ENCODE peak calls at places on chromosome 6, in seven cellular contexts. One of them, this sample, is unnamed.

GRCh38 chr6:100230976-100231316 is 233.8 kb downstream of the SIM1 start:
- DNase-seq in prostate gland: no peak
- DNase-seq in A549: no peak
- DNase-seq in heart right ventricle: no peak
- DNase-seq in WERI-Rb-1: no peak
- DNase-seq in effector memory CD4-positive, alpha-beta T cell: no peak
- DNase-seq in stomach: no peak
- DNase-seq in this sample: no peak

GRCh38 chr6:219641-220198 is 72.6 kb upstream of the DUSP22 start:
- DNase-seq in WERI-Rb-1: no peak
- DNase-seq in heart right ventricle: peak
- DNase-seq in A549: peak
- DNase-seq in stomach: peak
- DNase-seq in prostate gland: no peak
- DNase-seq in effector memory CD4-positive, alpha-beta T cell: no peak
- DNase-seq in this sample: no peak

GRCh38 chr6:11217360-11218076 is 14.9 kb downstream of the NEDD9 start:
- DNase-seq in prostate gland: peak
- DNase-seq in heart right ventricle: no peak
- DNase-seq in stomach: peak
- DNase-seq in A549: no peak
- DNase-seq in effector memory CD4-positive, alpha-beta T cell: no peak
- DNase-seq in WERI-Rb-1: no peak
- DNase-seq in this sample: no peak

GRCh38 chr6:35602133-35602946 is 86.4 kb downstream of the FKBP5 start:
- DNase-seq in A549: no peak
- DNase-seq in WERI-Rb-1: no peak
- DNase-seq in heart right ventricle: no peak
- DNase-seq in effector memory CD4-positive, alpha-beta T cell: no peak
- DNase-seq in stomach: no peak
- DNase-seq in prostate gland: peak
- DNase-seq in this sample: peak

GRCh38 chr6:33172307-33173227 is 19.7 kb downstream of the COL11A2 start:
- DNase-seq in A549: peak
- DNase-seq in WERI-Rb-1: peak
- DNase-seq in heart right ventricle: no peak
- DNase-seq in effector memory CD4-positive, alpha-beta T cell: no peak
- DNase-seq in stomach: no peak
- DNase-seq in prostate gland: peak
- DNase-seq in this sample: no peak

GRCh38 chr6:80434951-80435350 is 328.5 kb downstream of the BCKDHB start:
- DNase-seq in prostate gland: no peak
- DNase-seq in heart right ventricle: no peak
- DNase-seq in A549: no peak
- DNase-seq in stomach: no peak
- DNase-seq in effector memory CD4-positive, alpha-beta T cell: no peak
- DNase-seq in WERI-Rb-1: no peak
- DNase-seq in this sample: no peak

GRCh38 chr6:39342692-39343460 is 20.4 kb upstream of the KCNK16 start:
- DNase-seq in effector memory CD4-positive, alpha-beta T cell: no peak
- DNase-seq in A549: no peak
- DNase-seq in stomach: no peak
- DNase-seq in heart right ventricle: no peak
- DNase-seq in prostate gland: no peak
- DNase-seq in WERI-Rb-1: no peak
- DNase-seq in this sample: no peak

GRCh38 chr6:109282732-109283131 is 99.5 kb downstream of the CD164 start:
- DNase-seq in prostate gland: no peak
- DNase-seq in stomach: no peak
- DNase-seq in A549: no peak
- DNase-seq in effector memory CD4-positive, alpha-beta T cell: no peak
- DNase-seq in WERI-Rb-1: no peak
- DNase-seq in heart right ventricle: no peak
- DNase-seq in this sample: no peak

GRCh38 chr6:117188627-117189201 is 76.6 kb upstream of the VGLL2 start:
- DNase-seq in A549: no peak
- DNase-seq in WERI-Rb-1: no peak
- DNase-seq in stomach: no peak
- DNase-seq in prostate gland: no peak
- DNase-seq in effector memory CD4-positive, alpha-beta T cell: no peak
- DNase-seq in heart right ventricle: no peak
- DNase-seq in this sample: no peak

GRCh38 chr6:30749554-30750378 is 5.4 kb upstream of the IER3 start:
- DNase-seq in effector memory CD4-positive, alpha-beta T cell: no peak
- DNase-seq in heart right ventricle: no peak
- DNase-seq in stomach: peak
- DNase-seq in prostate gland: no peak
- DNase-seq in A549: no peak
- DNase-seq in WERI-Rb-1: no peak
- DNase-seq in this sample: no peak

GRCh38 chr6:122322824-122323223 is 76.6 kb upstream of the HSF2 start:
- DNase-seq in A549: no peak
- DNase-seq in heart right ventricle: no peak
- DNase-seq in WERI-Rb-1: no peak
- DNase-seq in effector memory CD4-positive, alpha-beta T cell: no peak
- DNase-seq in prostate gland: no peak
- DNase-seq in stomach: no peak
- DNase-seq in this sample: peak
- H3K4me3 ChIP-seq in A549: no peak
- H3K4me3 ChIP-seq in heart right ventricle: peak
- H3K4me3 ChIP-seq in WERI-Rb-1: no peak
- H3K4me3 ChIP-seq in effector memory CD4-positive, alpha-beta T cell: peak
- H3K4me3 ChIP-seq in prostate gland: no peak
- H3K4me3 ChIP-seq in stomach: peak
- H3K4me3 ChIP-seq in this sample: peak

DNA sequence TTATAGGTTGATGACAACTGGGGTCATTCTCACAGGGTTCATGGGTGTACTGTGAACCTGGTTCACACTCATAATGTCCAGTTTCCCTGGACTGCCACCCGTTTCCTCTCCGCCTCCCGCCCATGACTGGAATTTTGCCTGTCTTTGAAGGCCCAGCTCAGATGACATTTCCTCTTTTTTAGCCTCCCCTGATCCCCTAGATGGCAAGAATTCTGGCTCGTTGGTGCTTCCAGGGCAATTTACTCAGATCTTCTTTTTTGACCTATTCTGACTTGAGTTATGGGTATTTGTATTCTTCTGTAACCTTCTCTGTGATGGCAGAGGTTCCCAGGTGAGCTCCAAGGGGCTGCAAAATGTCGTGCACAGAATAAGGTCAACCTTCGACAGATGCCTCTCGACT is 5.7 kb upstream of the CITED2 start:
- DNase-seq in A549: no peak
- DNase-seq in prostate gland: no peak
- DNase-seq in heart right ventricle: no peak
- DNase-seq in WERI-Rb-1: no peak
- DNase-seq in stomach: no peak
- DNase-seq in effector memory CD4-positive, alpha-beta T cell: no peak
- DNase-seq in this sample: no peak
- H3K27ac ChIP-seq in A549: no peak
- H3K27ac ChIP-seq in prostate gland: no peak
- H3K27ac ChIP-seq in heart right ventricle: no peak
- H3K27ac ChIP-seq in WERI-Rb-1: no peak
- H3K27ac ChIP-seq in stomach: no peak
- H3K27ac ChIP-seq in effector memory CD4-positive, alpha-beta T cell: no peak
- H3K27ac ChIP-seq in this sample: no peak

DNA sequence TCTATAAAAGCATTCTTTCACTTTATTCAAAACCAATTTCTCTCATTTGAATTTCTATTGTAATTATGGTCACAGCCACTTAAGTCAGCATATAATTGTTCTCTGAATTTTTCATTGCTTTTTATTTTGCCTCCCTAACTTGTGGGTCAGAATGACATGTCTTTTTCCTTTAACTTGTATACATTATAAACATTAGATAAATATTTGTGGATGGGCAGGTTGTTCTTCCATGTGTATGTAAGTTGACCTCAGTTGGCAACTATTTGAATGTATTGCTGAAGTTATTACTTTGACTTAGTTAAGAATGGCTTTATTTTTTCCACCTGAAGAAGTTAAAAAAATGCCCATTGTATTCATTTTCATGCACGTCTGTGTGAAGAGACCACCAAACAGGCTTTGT is 83.0 kb upstream of the MAP3K7 start:
- DNase-seq in heart right ventricle: no peak
- DNase-seq in stomach: no peak
- DNase-seq in effector memory CD4-positive, alpha-beta T cell: no peak
- DNase-seq in prostate gland: no peak
- DNase-seq in A549: no peak
- DNase-seq in WERI-Rb-1: no peak
- DNase-seq in this sample: no peak
- H3K4me3 ChIP-seq in heart right ventricle: no peak
- H3K4me3 ChIP-seq in stomach: no peak
- H3K4me3 ChIP-seq in effector memory CD4-positive, alpha-beta T cell: no peak
- H3K4me3 ChIP-seq in prostate gland: no peak
- H3K4me3 ChIP-seq in A549: no peak
- H3K4me3 ChIP-seq in WERI-Rb-1: no peak
- H3K4me3 ChIP-seq in this sample: no peak

DNA sequence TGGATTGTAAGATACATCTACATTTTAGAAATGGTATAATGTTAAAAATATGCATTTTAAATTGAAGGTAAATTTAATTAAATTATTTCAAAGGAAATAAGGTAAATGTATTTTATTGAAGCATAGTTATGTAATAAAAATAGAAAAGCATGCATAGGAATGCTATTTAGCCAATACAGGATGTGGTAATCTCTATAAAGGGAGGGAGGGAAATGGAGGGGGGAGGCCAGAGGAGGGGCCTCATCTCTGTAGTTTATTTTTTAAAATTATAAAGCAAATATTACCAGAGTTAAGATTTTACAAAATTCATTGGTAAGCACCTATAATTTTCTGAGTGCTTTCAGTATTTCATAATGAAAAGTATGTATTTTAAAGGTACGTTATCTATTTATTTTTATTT is 27.2 kb downstream of the SLC16A10 start:
- DNase-seq in prostate gland: no peak
- DNase-seq in WERI-Rb-1: no peak
- DNase-seq in heart right ventricle: no peak
- DNase-seq in A549: no peak
- DNase-seq in stomach: no peak
- DNase-seq in effector memory CD4-positive, alpha-beta T cell: no peak
- DNase-seq in this sample: no peak
- H3K27ac ChIP-seq in prostate gland: no peak
- H3K27ac ChIP-seq in WERI-Rb-1: no peak
- H3K27ac ChIP-seq in heart right ventricle: no peak
- H3K27ac ChIP-seq in A549: no peak
- H3K27ac ChIP-seq in stomach: no peak
- H3K27ac ChIP-seq in effector memory CD4-positive, alpha-beta T cell: no peak
- H3K27ac ChIP-seq in this sample: peak

GRCh38 chr6:26224940-26225847 is 138.0 kb downstream of the HFE start:
- DNase-seq in stomach: no peak
- DNase-seq in prostate gland: peak
- DNase-seq in heart right ventricle: no peak
- DNase-seq in effector memory CD4-positive, alpha-beta T cell: no peak
- DNase-seq in WERI-Rb-1: no peak
- DNase-seq in A549: no peak
- DNase-seq in this sample: peak
- H3K4me3 ChIP-seq in stomach: peak
- H3K4me3 ChIP-seq in prostate gland: peak
- H3K4me3 ChIP-seq in heart right ventricle: peak
- H3K4me3 ChIP-seq in effector memory CD4-positive, alpha-beta T cell: peak
- H3K4me3 ChIP-seq in WERI-Rb-1: no peak
- H3K4me3 ChIP-seq in A549: peak
- H3K4me3 ChIP-seq in this sample: peak

GRCh38 chr6:105318660-105319059 is 84.2 kb downstream of the PREP start:
- DNase-seq in heart right ventricle: no peak
- DNase-seq in WERI-Rb-1: no peak
- DNase-seq in prostate gland: no peak
- DNase-seq in A549: no peak
- DNase-seq in effector memory CD4-positive, alpha-beta T cell: no peak
- DNase-seq in stomach: no peak
- DNase-seq in this sample: no peak
- H3K27ac ChIP-seq in heart right ventricle: no peak
- H3K27ac ChIP-seq in WERI-Rb-1: no peak
- H3K27ac ChIP-seq in prostate gland: no peak
- H3K27ac ChIP-seq in A549: no peak
- H3K27ac ChIP-seq in effector memory CD4-positive, alpha-beta T cell: no peak
- H3K27ac ChIP-seq in stomach: no peak
- H3K27ac ChIP-seq in this sample: no peak

DNA sequence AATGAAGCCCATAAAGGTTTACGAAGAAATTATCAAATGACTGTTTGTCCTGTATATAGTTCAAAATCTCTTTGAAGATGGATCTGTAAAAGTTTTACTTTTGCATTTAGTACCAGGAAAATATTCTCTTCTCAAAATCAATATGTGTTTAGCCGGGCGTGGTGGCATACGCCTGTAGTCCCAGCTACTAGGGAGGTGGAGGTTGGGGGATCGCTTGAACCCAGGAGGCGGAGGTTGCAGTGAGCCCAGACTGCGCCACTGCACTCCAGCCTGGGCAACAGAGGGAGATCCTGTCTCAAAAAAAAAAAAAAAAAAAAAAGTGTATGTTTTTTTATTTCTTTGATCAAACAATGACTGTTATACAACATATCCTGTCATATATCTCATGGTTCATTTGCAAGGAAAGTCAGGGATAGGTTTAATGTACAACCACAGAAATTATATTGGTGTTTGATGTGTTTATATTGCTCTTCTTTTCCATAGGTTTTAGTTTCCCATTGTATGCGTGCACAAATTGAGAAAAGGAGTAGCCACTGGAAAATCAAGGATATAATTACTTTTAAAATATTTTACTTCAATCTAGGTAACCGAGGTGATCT is 40.1 kb downstream of the SOX4 start:
- DNase-seq in stomach: no peak
- DNase-seq in effector memory CD4-positive, alpha-beta T cell: no peak
- DNase-seq in WERI-Rb-1: no peak
- DNase-seq in A549: no peak
- DNase-seq in heart right ventricle: no peak
- DNase-seq in prostate gland: no peak
- DNase-seq in this sample: no peak
- H3K4me3 ChIP-seq in stomach: no peak
- H3K4me3 ChIP-seq in effector memory CD4-positive, alpha-beta T cell: no peak
- H3K4me3 ChIP-seq in WERI-Rb-1: no peak
- H3K4me3 ChIP-seq in A549: no peak
- H3K4me3 ChIP-seq in heart right ventricle: no peak
- H3K4me3 ChIP-seq in prostate gland: no peak
- H3K4me3 ChIP-seq in this sample: no peak

DNA sequence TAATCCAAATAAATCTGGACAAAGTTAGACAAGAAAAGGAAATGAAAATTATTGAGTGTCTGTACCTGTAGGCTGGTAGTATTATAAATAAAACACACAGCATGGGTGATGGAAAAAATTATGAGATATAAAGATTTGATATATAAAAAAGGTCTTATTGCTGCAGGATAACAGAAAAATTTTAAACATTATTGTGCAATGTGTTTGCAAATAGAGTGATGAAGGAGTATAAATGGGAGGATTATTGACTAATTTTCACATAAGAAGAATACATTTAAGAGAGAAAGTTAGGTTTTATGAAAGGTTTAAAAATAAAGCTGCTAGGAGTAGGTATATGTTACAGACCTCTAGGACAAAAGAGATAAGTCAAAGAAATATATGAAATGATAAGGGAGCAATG is 336.7 kb upstream of the MAN1A1 start:
- DNase-seq in effector memory CD4-positive, alpha-beta T cell: no peak
- DNase-seq in stomach: no peak
- DNase-seq in heart right ventricle: no peak
- DNase-seq in WERI-Rb-1: no peak
- DNase-seq in prostate gland: no peak
- DNase-seq in A549: no peak
- DNase-seq in this sample: no peak
- H3K27ac ChIP-seq in effector memory CD4-positive, alpha-beta T cell: no peak
- H3K27ac ChIP-seq in stomach: no peak
- H3K27ac ChIP-seq in heart right ventricle: no peak
- H3K27ac ChIP-seq in WERI-Rb-1: no peak
- H3K27ac ChIP-seq in prostate gland: no peak
- H3K27ac ChIP-seq in A549: no peak
- H3K27ac ChIP-seq in this sample: no peak

This sample was measured in CD4-positive, CD25-positive, alpha-beta regulatory T cell.